ENCODE peak calls at places on chromosome 5, in six cellular contexts. S, L, A, B, O and X are unnamed samples.

GRCh38 chr5:101534486-101535110 is 631.5 kb upstream of the ST8SIA4 start:
- DNase-seq in S (no peak), L (no peak), A (no peak), B (no peak), O (no peak), X (no peak)

GRCh38 chr5:171418982-171419662 is at the start of gene FGF18:
- DNase-seq in S (peak; percentile 41), L (no peak), A (peak; percentile 77), B (peak; percentile 62), O (peak; percentile 89), X (no peak)

GRCh38 chr5:6461793-6462650 is 13.4 kb downstream of the UBE2QL1 start:
- DNase-seq in S (no peak), L (no peak), A (no peak), B (no peak), O (no peak), X (no peak)

GRCh38 chr5:42487821-42488220 is 64.6 kb downstream of the GHR start:
- DNase-seq in S (no peak), L (no peak), A (no peak), B (no peak), O (no peak), X (no peak)

GRCh38 chr5:146527785-146528184 is 11.8 kb upstream of the GPR151 start:
- DNase-seq in S (no peak), L (no peak), A (no peak), B (no peak), O (no peak), X (no peak)

GRCh38 chr5:173618927-173619519 is 2.6 kb upstream of the BOD1 start:
- DNase-seq in S (peak; percentile 63), L (no peak), A (peak; percentile 44), B (no peak), O (peak; percentile 79), X (no peak)

GRCh38 chr5:141677415-141677814 is 4.6 kb downstream of the ARAP3 start:
- DNase-seq in S (peak; percentile 21), L (no peak), A (peak; percentile 53), B (no peak), O (peak; percentile 92), X (no peak)

GRCh38 chr5:9098990-9099389 is 446.9 kb downstream of the SEMA5A start:
- DNase-seq in S (no peak), L (no peak), A (no peak), B (no peak), O (no peak), X (no peak)

GRCh38 chr5:150485770-150486401 is 22.0 kb upstream of the NDST1 start:
- DNase-seq in S (peak; percentile 53), L (no peak), A (peak; percentile 85), B (no peak), O (peak; percentile 65), X (no peak)

GRCh38 chr5:151264113-151264512 is 11.1 kb downstream of the GM2A start:
- DNase-seq in S (peak; percentile 20), L (no peak), A (no peak), B (no peak), O (no peak), X (no peak)

GRCh38 chr5:142846402-142846801 is 76.2 kb downstream of the ARHGAP26 start:
- DNase-seq in S (no peak), L (no peak), A (no peak), B (no peak), O (no peak), X (no peak)

GRCh38 chr5:134948929-134949328 is 18.8 kb upstream of the CATSPER3 start:
- DNase-seq in S (peak; percentile 44), L (no peak), A (no peak), B (no peak), O (no peak), X (no peak)

GRCh38 chr5:84393969-84394368 is 9.3 kb upstream of the EDIL3 start:
- DNase-seq in S (peak; percentile 90), L (no peak), A (no peak), B (no peak), O (no peak), X (no peak)

DNA sequence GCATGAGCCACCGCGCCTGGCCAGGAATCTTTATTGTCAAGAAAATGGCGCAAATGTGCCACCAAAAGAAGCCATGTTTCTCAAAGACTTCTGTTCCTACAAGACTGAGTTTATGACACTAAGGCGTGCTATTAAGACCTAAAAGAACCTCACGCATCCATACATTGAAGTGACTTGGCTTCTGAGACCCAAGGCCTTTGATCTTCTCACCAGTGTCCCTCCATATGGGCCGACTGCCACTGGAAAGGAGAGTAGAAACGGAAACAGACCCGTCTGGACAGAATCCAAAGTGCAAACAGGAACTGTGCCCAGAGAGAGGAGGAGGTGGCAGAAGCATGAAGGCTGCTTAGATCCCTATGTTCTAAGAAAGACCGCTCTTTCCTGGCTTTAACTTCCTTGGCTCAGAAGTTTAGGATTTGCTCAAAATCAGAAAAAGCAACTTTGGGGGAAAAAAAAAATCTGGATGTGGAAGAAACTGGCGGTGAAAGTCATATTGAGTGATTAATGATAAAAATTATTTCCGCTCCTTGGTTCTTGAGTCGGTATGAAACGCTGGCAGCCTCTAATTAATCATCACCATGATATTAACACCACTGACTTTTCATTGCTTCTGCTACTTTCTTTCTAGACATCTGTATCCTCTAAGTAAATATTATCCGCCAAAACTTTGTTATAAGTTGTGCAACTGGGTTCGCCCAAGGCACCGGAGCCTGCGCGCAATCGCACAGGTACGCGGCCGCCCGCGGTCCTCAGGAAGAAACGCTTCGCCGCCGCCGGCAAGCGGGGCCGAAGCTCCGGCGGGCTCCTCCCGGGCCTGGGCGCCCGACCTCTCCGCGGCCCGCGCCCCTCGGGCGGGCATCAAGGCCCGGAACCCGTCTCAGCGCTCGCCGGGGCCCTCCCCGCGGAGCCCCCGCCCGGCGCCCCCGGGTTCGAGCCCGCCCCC is 730 bp downstream of the DAP start:
- DNase-seq in S (peak; percentile 84), L (peak; percentile 54), A (peak; percentile 39), B (no peak), O (peak; percentile 67), X (peak; percentile 70)
- H3K4me3 ChIP-seq in S (peak overlapping the region; percentile 95), L (peak overlapping the region; percentile 55), A (peak overlapping the region; percentile 88), B (peak overlapping the region; percentile 59), O (peak overlapping the region; percentile 78), X (peak overlapping the region; percentile 75)

GRCh38 chr5:159099049-159099760 is 511 bp downstream of the EBF1 start:
- DNase-seq in S (peak; percentile 43), L (no peak), A (peak; percentile 52), B (peak; percentile 90), O (peak; percentile 61), X (no peak)
- TF ChIP-seq POLR2AphosphoS5 in S (no peak), L (no peak), A (no peak), B (peak; percentile 73), O (no peak), X (no peak)

GRCh38 chr5:159913048-159913447 is 3.2 kb upstream of the ADRA1B start:
- DNase-seq in S (peak; percentile 21), L (no peak), A (no peak), B (no peak), O (no peak), X (no peak)
- H3K4me3 ChIP-seq in S (no peak overlapping the region), L (no peak overlapping the region), A (no peak overlapping the region), B (no peak overlapping the region), O (no peak overlapping the region), X (no peak overlapping the region)

DNA sequence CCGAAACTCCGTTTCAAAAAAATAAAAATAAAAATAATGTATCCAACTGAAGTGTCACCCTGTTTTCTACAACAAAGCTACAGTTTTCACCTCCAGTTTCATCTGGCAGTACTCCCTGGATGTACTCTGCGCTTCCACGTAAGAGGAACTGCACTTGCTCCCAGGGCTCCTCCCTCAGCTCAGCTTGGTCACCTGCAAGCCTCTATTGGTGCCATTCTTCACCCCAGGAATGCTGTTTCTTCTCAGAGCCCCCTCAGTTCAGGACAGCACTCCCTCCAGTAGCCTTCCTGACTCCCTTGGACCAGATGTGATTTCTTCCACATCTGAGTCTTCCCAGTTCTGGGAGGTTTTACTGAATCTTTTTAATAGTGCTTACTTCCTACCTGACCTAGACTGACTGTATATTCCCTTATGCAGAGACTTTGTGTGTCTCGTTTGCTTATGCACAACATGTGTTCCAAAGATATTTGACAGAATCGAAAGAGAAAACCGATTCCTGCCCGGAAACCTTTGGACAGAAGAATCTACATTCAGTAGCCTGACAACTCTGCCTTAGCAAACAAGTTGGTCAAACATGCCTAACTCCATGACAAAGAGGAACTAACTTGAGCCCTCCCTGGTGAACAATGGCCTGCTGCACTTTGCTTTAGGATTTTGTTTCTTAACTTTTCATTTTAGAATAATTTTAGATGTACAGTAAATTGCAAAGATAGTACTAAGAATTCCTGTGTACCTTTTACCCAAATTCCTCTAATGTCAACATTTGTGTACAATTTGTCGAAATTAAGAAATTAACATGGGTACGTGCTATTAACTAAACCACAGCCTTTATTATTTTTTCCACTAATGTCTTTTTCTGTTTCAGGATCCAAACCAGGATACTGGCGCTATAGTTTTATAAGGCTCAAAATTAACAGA is 814 bp downstream of the CCDC125 start:
- DNase-seq in S (no peak), L (no peak), A (no peak), B (no peak), O (peak; percentile 30), X (peak; percentile 59)
- TF ChIP-seq POLR2AphosphoS5 in S (no peak), L (no peak), A (no peak), B (no peak), O (no peak), X (no peak)

GRCh38 chr5:73791389-73791788 is 165.4 kb downstream of the ARHGEF28 start:
- DNase-seq in S (no peak), L (no peak), A (no peak), B (no peak), O (no peak), X (no peak)
- H3K4me3 ChIP-seq in S (no peak overlapping the region), L (no peak overlapping the region), A (no peak overlapping the region), B (no peak overlapping the region), O (no peak overlapping the region), X (no peak overlapping the region)

DNA sequence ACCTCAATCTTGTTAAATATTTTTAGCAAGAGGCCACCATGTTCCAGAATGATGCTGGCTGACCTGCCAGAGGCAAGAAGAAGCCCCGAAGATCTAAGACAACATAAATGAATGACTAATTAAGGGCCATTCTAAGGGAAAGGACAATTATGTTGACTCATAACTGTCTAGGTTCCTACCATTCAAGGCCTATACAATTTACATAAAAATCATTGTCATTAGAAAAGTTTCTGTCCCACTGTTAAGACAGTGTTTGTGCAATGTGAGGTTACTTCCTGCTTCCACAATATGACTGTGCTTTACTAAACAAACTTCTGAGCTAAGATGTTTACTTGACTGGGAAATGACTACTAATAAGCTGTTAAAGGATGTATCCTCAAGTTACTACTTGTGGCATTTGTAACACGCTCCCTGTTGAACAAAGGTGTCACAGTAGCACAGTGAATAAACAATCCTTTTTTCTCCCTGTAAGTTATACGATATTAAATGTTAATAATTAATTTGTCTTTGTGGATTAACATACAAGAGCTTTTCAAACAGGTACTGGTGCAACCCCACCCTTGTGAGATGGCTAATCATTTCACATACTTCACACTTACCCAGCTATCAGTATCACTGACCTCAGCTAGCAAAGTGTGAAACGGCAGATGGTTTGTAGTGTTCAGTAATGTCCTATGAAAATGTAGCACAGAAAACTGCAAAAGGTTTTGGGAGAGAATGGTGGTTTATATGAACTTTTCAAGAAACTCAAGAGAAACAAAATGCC is 195.8 kb downstream of the EFNA5 start:
- DNase-seq in S (peak; percentile 67), L (peak; percentile 38), A (no peak), B (no peak), O (no peak), X (no peak)
- TF ChIP-seq POLR2AphosphoS5 in S (peak; percentile 28), L (no peak), A (no peak), B (no peak), O (no peak), X (no peak)

GRCh38 chr5:76085286-76085579 is 2.0 kb downstream of the SV2C start:
- DNase-seq in S (no peak), L (no peak), A (no peak), B (no peak), O (no peak), X (no peak)
- H3K4me3 ChIP-seq in S (no peak overlapping the region), L (no peak overlapping the region), A (no peak overlapping the region), B (no peak overlapping the region), O (peak overlapping the region; percentile 75), X (peak overlapping the region; percentile 43)